ENCODE peak calls at places on chromosomes 5 and 9, in seven cellular contexts. One of them, this sample, is unnamed. For H3K27me3, the result is how much of the 10 kb centered on the place peaks cover.

GRCh38 chr5:56128166-56128565 is 105.0 kb downstream of the ANKRD55 start:
- DNase-seq in Caco-2: no peak
- DNase-seq in right lobe of liver: no peak
- DNase-seq in GM23338: no peak
- DNase-seq in body of pancreas: no peak
- DNase-seq in neuronal stem cell: no peak
- DNase-seq in psoas muscle: no peak
- DNase-seq in this sample: no peak

GRCh38 chr9:129347323-129348120 is 169.5 kb upstream of the IER5L start:
- DNase-seq in body of pancreas: no peak
- DNase-seq in Caco-2: no peak
- DNase-seq in neuronal stem cell: no peak
- DNase-seq in psoas muscle: no peak
- DNase-seq in GM23338: no peak
- DNase-seq in right lobe of liver: no peak
- DNase-seq in this sample: peak

GRCh38 chr5:10932426-10932825 is 171.4 kb upstream of the DAP start:
- DNase-seq in neuronal stem cell: no peak
- DNase-seq in right lobe of liver: no peak
- DNase-seq in Caco-2: no peak
- DNase-seq in psoas muscle: no peak
- DNase-seq in GM23338: peak
- DNase-seq in body of pancreas: no peak
- DNase-seq in this sample: no peak

GRCh38 chr5:73822989-73823339 is 197.0 kb downstream of the ARHGEF28 start:
- DNase-seq in psoas muscle: no peak
- DNase-seq in neuronal stem cell: no peak
- DNase-seq in right lobe of liver: no peak
- DNase-seq in body of pancreas: peak
- DNase-seq in GM23338: no peak
- DNase-seq in Caco-2: peak
- DNase-seq in this sample: no peak

GRCh38 chr5:97986069-97986468 is 787.4 kb upstream of the RGMB start:
- DNase-seq in body of pancreas: no peak
- DNase-seq in Caco-2: peak
- DNase-seq in right lobe of liver: no peak
- DNase-seq in psoas muscle: no peak
- DNase-seq in GM23338: peak
- DNase-seq in neuronal stem cell: no peak
- DNase-seq in this sample: peak

GRCh38 chr5:180868960-180869359 is 7.9 kb upstream of the ZFP62 start:
- DNase-seq in GM23338: peak
- DNase-seq in body of pancreas: peak
- DNase-seq in Caco-2: peak
- DNase-seq in right lobe of liver: peak
- DNase-seq in psoas muscle: peak
- DNase-seq in neuronal stem cell: peak
- DNase-seq in this sample: peak

GRCh38 chr9:69179037-69179436 is 5.0 kb downstream of the TJP2 start:
- DNase-seq in GM23338: no peak
- DNase-seq in psoas muscle: no peak
- DNase-seq in Caco-2: no peak
- DNase-seq in body of pancreas: no peak
- DNase-seq in neuronal stem cell: no peak
- DNase-seq in right lobe of liver: no peak
- DNase-seq in this sample: no peak

GRCh38 chr9:129316281-129317030 is 138.4 kb upstream of the IER5L start:
- DNase-seq in body of pancreas: no peak
- DNase-seq in neuronal stem cell: no peak
- DNase-seq in Caco-2: no peak
- DNase-seq in right lobe of liver: peak
- DNase-seq in GM23338: no peak
- DNase-seq in psoas muscle: no peak
- DNase-seq in this sample: peak

GRCh38 chr5:40033411-40033810 is 608.6 kb upstream of the DAB2 start:
- DNase-seq in GM23338: no peak
- DNase-seq in Caco-2: no peak
- DNase-seq in psoas muscle: no peak
- DNase-seq in neuronal stem cell: no peak
- DNase-seq in body of pancreas: no peak
- DNase-seq in right lobe of liver: no peak
- DNase-seq in this sample: no peak

GRCh38 chr9:26954050-26954508 is 2.1 kb upstream of the IFT74 start:
- DNase-seq in neuronal stem cell: no peak
- DNase-seq in GM23338: no peak
- DNase-seq in psoas muscle: no peak
- DNase-seq in Caco-2: no peak
- DNase-seq in body of pancreas: no peak
- DNase-seq in right lobe of liver: no peak
- DNase-seq in this sample: no peak

GRCh38 chr5:149153751-149154610 is 12.7 kb downstream of the ABLIM3 start:
- DNase-seq in neuronal stem cell: no peak
- DNase-seq in Caco-2: no peak
- DNase-seq in GM23338: no peak
- DNase-seq in body of pancreas: peak
- DNase-seq in right lobe of liver: peak
- DNase-seq in psoas muscle: peak
- DNase-seq in this sample: no peak

GRCh38 chr5:86407711-86408110 is 210.0 kb upstream of the COX7C start:
- DNase-seq in neuronal stem cell: no peak
- DNase-seq in body of pancreas: no peak
- DNase-seq in GM23338: no peak
- DNase-seq in Caco-2: no peak
- DNase-seq in right lobe of liver: no peak
- DNase-seq in psoas muscle: no peak
- DNase-seq in this sample: no peak

GRCh38 chr5:96936431-96937221 is 746 bp downstream of the LNPEP start:
- DNase-seq in GM23338: peak
- DNase-seq in right lobe of liver: peak
- DNase-seq in body of pancreas: peak
- DNase-seq in neuronal stem cell: peak
- DNase-seq in psoas muscle: peak
- DNase-seq in Caco-2: peak
- DNase-seq in this sample: peak

GRCh38 chr5:18507114-18507513 is 872.9 kb downstream of the TAF11L14 start:
- DNase-seq in psoas muscle: no peak
- DNase-seq in right lobe of liver: no peak
- DNase-seq in Caco-2: no peak
- DNase-seq in GM23338: no peak
- DNase-seq in neuronal stem cell: no peak
- DNase-seq in body of pancreas: no peak
- DNase-seq in this sample: no peak
- H3K4me3 ChIP-seq in psoas muscle: no peak
- H3K4me3 ChIP-seq in right lobe of liver: no peak
- H3K4me3 ChIP-seq in Caco-2: no peak
- H3K4me3 ChIP-seq in GM23338: no peak
- H3K4me3 ChIP-seq in neuronal stem cell: no peak
- H3K4me3 ChIP-seq in body of pancreas: no peak
- H3K4me3 ChIP-seq in this sample: no peak

GRCh38 chr5:144203750-144204596 is 33.3 kb downstream of the KCTD16 start:
- DNase-seq in body of pancreas: peak
- DNase-seq in right lobe of liver: no peak
- DNase-seq in Caco-2: peak
- DNase-seq in GM23338: peak
- DNase-seq in neuronal stem cell: peak
- DNase-seq in psoas muscle: no peak
- DNase-seq in this sample: peak
- H3K27me3 ChIP-seq in body of pancreas: under half
- H3K27me3 ChIP-seq in right lobe of liver: under half
- H3K27me3 ChIP-seq in Caco-2: under half
- H3K27me3 ChIP-seq in GM23338: under half
- H3K27me3 ChIP-seq in neuronal stem cell: under half
- H3K27me3 ChIP-seq in psoas muscle: under half
- H3K27me3 ChIP-seq in this sample: under half

GRCh38 chr5:33891731-33892418 is at the start of gene ADAMTS12:
- DNase-seq in neuronal stem cell: peak
- DNase-seq in body of pancreas: peak
- DNase-seq in right lobe of liver: peak
- DNase-seq in Caco-2: no peak
- DNase-seq in GM23338: peak
- DNase-seq in psoas muscle: peak
- DNase-seq in this sample: peak
- H3K4me3 ChIP-seq in neuronal stem cell: peak
- H3K4me3 ChIP-seq in body of pancreas: no peak
- H3K4me3 ChIP-seq in right lobe of liver: peak
- H3K4me3 ChIP-seq in Caco-2: no peak
- H3K4me3 ChIP-seq in GM23338: peak
- H3K4me3 ChIP-seq in psoas muscle: peak
- H3K4me3 ChIP-seq in this sample: peak

DNA sequence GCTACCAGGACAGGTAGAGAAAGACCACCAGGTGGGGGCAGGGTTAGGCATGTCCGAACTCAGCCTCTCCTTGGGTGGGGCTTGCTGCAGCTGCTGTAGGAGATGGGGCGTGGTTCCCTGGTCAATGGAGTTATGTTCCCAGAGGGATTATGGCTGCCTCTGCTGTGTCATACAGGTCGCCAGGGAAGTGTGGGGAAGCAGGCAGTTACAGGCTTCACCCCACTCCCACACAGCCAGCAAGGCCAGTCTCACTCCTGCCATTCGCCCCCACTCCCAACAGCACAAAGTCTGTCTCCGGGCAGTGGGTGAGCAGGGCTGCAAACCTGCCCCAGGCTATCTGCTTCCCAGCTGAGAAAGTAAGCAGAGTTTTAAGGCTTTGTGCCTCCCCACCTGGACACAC is 20.0 kb upstream of the CEP72 start:
- DNase-seq in right lobe of liver: peak
- DNase-seq in Caco-2: no peak
- DNase-seq in psoas muscle: no peak
- DNase-seq in GM23338: no peak
- DNase-seq in neuronal stem cell: no peak
- DNase-seq in body of pancreas: no peak
- DNase-seq in this sample: no peak
- H3K27me3 ChIP-seq in right lobe of liver: under half
- H3K27me3 ChIP-seq in Caco-2: under half
- H3K27me3 ChIP-seq in psoas muscle: under half
- H3K27me3 ChIP-seq in GM23338: under half
- H3K27me3 ChIP-seq in neuronal stem cell: under half
- H3K27me3 ChIP-seq in body of pancreas: under half
- H3K27me3 ChIP-seq in this sample: under half

GRCh38 chr9:95645579-95645978 is 128.8 kb upstream of the PTCH1 start:
- DNase-seq in neuronal stem cell: no peak
- DNase-seq in body of pancreas: no peak
- DNase-seq in right lobe of liver: no peak
- DNase-seq in psoas muscle: no peak
- DNase-seq in GM23338: no peak
- DNase-seq in Caco-2: no peak
- DNase-seq in this sample: no peak
- H3K4me3 ChIP-seq in neuronal stem cell: no peak
- H3K4me3 ChIP-seq in body of pancreas: no peak
- H3K4me3 ChIP-seq in right lobe of liver: no peak
- H3K4me3 ChIP-seq in psoas muscle: no peak
- H3K4me3 ChIP-seq in GM23338: no peak
- H3K4me3 ChIP-seq in Caco-2: no peak
- H3K4me3 ChIP-seq in this sample: no peak

GRCh38 chr5:64690417-64691151 is at the start of gene SHISAL2B:
- DNase-seq in body of pancreas: no peak
- DNase-seq in Caco-2: no peak
- DNase-seq in neuronal stem cell: peak
- DNase-seq in GM23338: peak
- DNase-seq in psoas muscle: no peak
- DNase-seq in right lobe of liver: no peak
- DNase-seq in this sample: peak
- H3K27me3 ChIP-seq in body of pancreas: under half
- H3K27me3 ChIP-seq in Caco-2: under half
- H3K27me3 ChIP-seq in neuronal stem cell: under half
- H3K27me3 ChIP-seq in GM23338: under half
- H3K27me3 ChIP-seq in psoas muscle: under half
- H3K27me3 ChIP-seq in right lobe of liver: under half
- H3K27me3 ChIP-seq in this sample: under half

GRCh38 chr9:76687861-76688374 is 76.3 kb upstream of the PCA3 start:
- DNase-seq in Caco-2: no peak
- DNase-seq in GM23338: no peak
- DNase-seq in body of pancreas: no peak
- DNase-seq in psoas muscle: no peak
- DNase-seq in neuronal stem cell: no peak
- DNase-seq in right lobe of liver: no peak
- DNase-seq in this sample: no peak

GRCh38 chr9:76692448-76693129 is 71.6 kb upstream of the PCA3 start:
- DNase-seq in neuronal stem cell: no peak
- DNase-seq in right lobe of liver: no peak
- DNase-seq in Caco-2: no peak
- DNase-seq in psoas muscle: no peak
- DNase-seq in body of pancreas: no peak
- DNase-seq in GM23338: peak
- DNase-seq in this sample: no peak

GRCh38 chr9:76688471-76689238 is 75.6 kb upstream of the PCA3 start:
- DNase-seq in body of pancreas: no peak
- DNase-seq in GM23338: no peak
- DNase-seq in psoas muscle: no peak
- DNase-seq in neuronal stem cell: no peak
- DNase-seq in right lobe of liver: no peak
- DNase-seq in Caco-2: no peak
- DNase-seq in this sample: no peak

GRCh38 chr9:76690575-76691370 is 73.5 kb upstream of the PCA3 start:
- DNase-seq in body of pancreas: no peak
- DNase-seq in psoas muscle: no peak
- DNase-seq in neuronal stem cell: no peak
- DNase-seq in Caco-2: no peak
- DNase-seq in GM23338: peak
- DNase-seq in right lobe of liver: no peak
- DNase-seq in this sample: no peak

GRCh38 chr9:76691761-76692313 is 72.4 kb upstream of the PCA3 start:
- DNase-seq in body of pancreas: no peak
- DNase-seq in Caco-2: no peak
- DNase-seq in GM23338: peak
- DNase-seq in neuronal stem cell: no peak
- DNase-seq in right lobe of liver: no peak
- DNase-seq in psoas muscle: no peak
- DNase-seq in this sample: peak
- H3K4me3 ChIP-seq in body of pancreas: no peak
- H3K4me3 ChIP-seq in Caco-2: peak
- H3K4me3 ChIP-seq in GM23338: peak
- H3K4me3 ChIP-seq in neuronal stem cell: peak
- H3K4me3 ChIP-seq in right lobe of liver: no peak
- H3K4me3 ChIP-seq in psoas muscle: peak
- H3K4me3 ChIP-seq in this sample: peak

DNA sequence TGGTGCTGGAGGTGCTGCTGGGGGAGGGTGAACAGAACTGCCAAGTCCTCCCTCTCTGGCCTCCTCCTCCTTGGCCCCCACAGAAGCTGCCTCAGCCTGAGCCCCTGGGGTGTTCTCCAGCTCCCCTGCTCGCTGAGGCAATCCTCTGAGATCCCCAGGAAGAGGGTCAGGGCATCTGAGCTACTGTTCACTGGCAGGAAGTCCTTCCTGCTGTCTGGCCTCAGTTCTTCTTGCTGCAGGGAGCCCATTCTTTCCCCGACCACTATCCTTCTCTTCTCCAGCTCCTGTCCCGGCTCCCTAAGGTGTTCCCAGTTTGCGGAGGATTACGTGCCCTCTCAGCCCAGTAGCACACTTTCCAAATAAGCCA is 9.7 kb downstream of the CNTFR start:
- DNase-seq in psoas muscle: no peak
- DNase-seq in Caco-2: no peak
- DNase-seq in neuronal stem cell: no peak
- DNase-seq in GM23338: no peak
- DNase-seq in body of pancreas: no peak
- DNase-seq in right lobe of liver: no peak
- DNase-seq in this sample: peak
- H3K27me3 ChIP-seq in psoas muscle: under half
- H3K27me3 ChIP-seq in Caco-2: under half
- H3K27me3 ChIP-seq in neuronal stem cell: under half
- H3K27me3 ChIP-seq in GM23338: half or more
- H3K27me3 ChIP-seq in body of pancreas: under half
- H3K27me3 ChIP-seq in right lobe of liver: under half
- H3K27me3 ChIP-seq in this sample: half or more